ENCODE peak calls at places on chromosomes 7 and 10, in nine cellular contexts. V is esophagus squamous epithelium, K is tibial nerve, C is lung, H is mammary epithelial cell, F is thoracic aorta, M is H1, R is GM12878, O is PC-9. N is an unnamed sample.

GRCh38 chr7:130069179-130069977 is 956 bp upstream of the KLHDC10 start:
- DNase-seq in M (no peak), C (no peak), K (no peak), O (no peak), H (no peak), F (no peak), V (no peak), R (no peak), N (no peak)

GRCh38 chr10:117131390-117132327 is 6.4 kb downstream of the VAX1 start:
- DNase-seq in C (no peak), V (no peak), F (no peak), R (no peak), K (no peak), H (no peak), M (peak; percentile 62), O (no peak), N (no peak)

GRCh38 chr7:13933536-13933935 is 55.9 kb downstream of the ETV1 start:
- DNase-seq in K (no peak), O (no peak), H (no peak), V (no peak), F (no peak), C (no peak), R (no peak), M (no peak), N (no peak)

GRCh38 chr10:124308811-124309210 is 109.9 kb downstream of the OAT start:
- DNase-seq in C (no peak), K (no peak), F (no peak), O (no peak), V (no peak), R (no peak), H (no peak), M (no peak), N (no peak)

GRCh38 chr7:1425292-1426136 is 33.8 kb downstream of the MICALL2 start:
- DNase-seq in V (no peak), M (peak; percentile 73), O (no peak), R (no peak), H (no peak), K (no peak), C (no peak), F (no peak), N (no peak)

GRCh38 chr7:151631149-151631967 is 111.7 kb upstream of the RHEB start:
- DNase-seq in C (no peak), K (no peak), M (no peak), V (no peak), O (no peak), R (peak; percentile 11), F (no peak), H (peak; percentile 41), N (no peak)

GRCh38 chr10:95289003-95289920 is 1.5 kb downstream of the PDLIM1 start:
- DNase-seq in O (peak; percentile 47), R (no peak), H (peak; percentile 42), K (no peak), V (no peak), C (no peak), F (no peak), M (no peak), N (peak; percentile 87)

GRCh38 chr7:29322023-29322712 is 127.6 kb downstream of the CHN2 start:
- DNase-seq in R (no peak), O (no peak), K (no peak), C (no peak), V (no peak), F (no peak), H (no peak), M (no peak), N (no peak)

GRCh38 chr7:2018786-2019692 is 213.7 kb downstream of the MAD1L1 start:
- DNase-seq in O (peak; percentile 45), K (no peak), R (no peak), M (no peak), F (no peak), C (no peak), H (no peak), V (no peak), N (no peak)

GRCh38 chr7:26533163-26533562 is 241.5 kb downstream of the SNX10 start:
- DNase-seq in F (no peak), R (no peak), H (no peak), K (no peak), C (no peak), O (no peak), V (no peak), M (no peak), N (no peak)

GRCh38 chr7:139321071-139321745 is 19.9 kb upstream of the FMC1 start:
- DNase-seq in O (no peak), H (peak; percentile 33), M (peak; percentile 44), K (no peak), R (no peak), C (no peak), V (no peak), F (no peak), N (no peak)

GRCh38 chr7:157828190-157828589 is 491.4 kb downstream of the DNAJB6 start:
- DNase-seq in C (no peak), K (peak; percentile 4), M (no peak), V (no peak), O (no peak), F (no peak), R (no peak), H (no peak), N (no peak)

GRCh38 chr10:6635784-6636183 is 55.7 kb upstream of the PRKCQ start:
- DNase-seq in R (no peak), H (no peak), V (no peak), K (no peak), F (no peak), C (no peak), M (no peak), O (no peak), N (no peak)

GRCh38 chr7:100865372-100865911 is 1.7 kb upstream of the TRIP6 start:
- DNase-seq in M (no peak), C (no peak), F (no peak), K (no peak), H (peak; percentile 98), V (no peak), O (peak; percentile 76), R (no peak), N (no peak)

GRCh38 chr7:104805449-104806317 is 208.3 kb upstream of the KMT2E start:
- DNase-seq in F (no peak), V (no peak), O (no peak), C (no peak), R (no peak), M (no peak), K (no peak), H (no peak), N (no peak)

GRCh38 chr7:115097175-115097671 is 175.3 kb downstream of the MDFIC start:
- DNase-seq in V (no peak), C (no peak), H (peak; percentile 81), F (no peak), R (no peak), M (no peak), K (no peak), O (no peak), N (no peak)

GRCh38 chr7:5238500-5238899 is 44.2 kb upstream of the SLC29A4 start:
- DNase-seq in V (no peak), C (no peak), O (no peak), M (no peak), K (no peak), F (no peak), H (no peak), R (no peak), N (no peak)

GRCh38 chr10:42783181-42783549 is 570 bp downstream of the BMS1 start:
- DNase-seq in M (no peak), K (no peak), O (no peak), H (peak; percentile 50), V (no peak), C (no peak), R (no peak), F (no peak), N (no peak)

GRCh38 chr10:130188195-130189175 is 52.3 kb downstream of the GLRX3 start:
- DNase-seq in K (no peak), V (no peak), M (no peak), H (no peak), R (no peak), C (no peak), O (no peak), F (no peak), N (no peak)

GRCh38 chr10:119656760-119657159 is 5.6 kb downstream of the BAG3 start:
- DNase-seq in F (no peak), H (no peak), V (no peak), C (no peak), O (no peak), R (no peak), M (no peak), K (no peak), N (no peak)

GRCh38 chr10:119653209-119653608 is 2.0 kb downstream of the BAG3 start:
- DNase-seq in C (no peak), K (no peak), R (no peak), O (no peak), F (no peak), M (no peak), H (no peak), V (no peak), N (no peak)

GRCh38 chr10:119654540-119654939 is 3.4 kb downstream of the BAG3 start:
- DNase-seq in H (peak; percentile 80), O (peak; percentile 52), R (no peak), V (no peak), M (no peak), C (peak; percentile 79), K (no peak), F (peak; percentile 31), N (no peak)

GRCh38 chr10:119657725-119658124 is 6.5 kb downstream of the BAG3 start:
- DNase-seq in V (no peak), C (no peak), R (no peak), O (no peak), K (no peak), M (no peak), H (no peak), F (no peak), N (no peak)

GRCh38 chr10:119655566-119656001 is 4.4 kb downstream of the BAG3 start:
- DNase-seq in F (no peak), K (no peak), R (no peak), V (no peak), O (no peak), C (no peak), M (no peak), H (peak; percentile 85), N (no peak)
- H3K4me3 ChIP-seq in F (peak overlapping the region; percentile 92), K (peak overlapping the region; percentile 22), R (no peak overlapping the region), V (peak overlapping the region; percentile 99), O (no peak overlapping the region), C (no peak overlapping the region), M (no peak overlapping the region), H (peak overlapping the region; percentile 11), N (peak overlapping the region; percentile 21)

GRCh38 chr7:64045301-64046040 is at the start of gene ZNF727:
- DNase-seq in F (peak; percentile 23), H (no peak), M (no peak), V (no peak), C (peak; percentile 65), K (peak; percentile 54), O (no peak), R (no peak), N (no peak)
- H3K27ac ChIP-seq in F (peak within 1 kb of the TSS; percentile 62), H (no peak within 1 kb of the TSS), M (no peak within 1 kb of the TSS), V (peak within 1 kb of the TSS; percentile 44), C (no peak within 1 kb of the TSS), K (no peak within 1 kb of the TSS), O (no peak within 1 kb of the TSS), R (no peak within 1 kb of the TSS), N (peak within 1 kb of the TSS; percentile 77)

GRCh38 chr7:78792624-78793023 is 660.8 kb downstream of the MAGI2 start:
- DNase-seq in K (no peak), C (no peak), H (no peak), O (no peak), R (no peak), F (no peak), V (no peak), M (no peak), N (no peak)
- H3K4me3 ChIP-seq in K (no peak overlapping the region), C (no peak overlapping the region), H (no peak overlapping the region), O (no peak overlapping the region), R (no peak overlapping the region), F (no peak overlapping the region), V (no peak overlapping the region), M (no peak overlapping the region), N (no peak overlapping the region)

GRCh38 chr7:84228526-84228925 is 33.9 kb upstream of the SEMA3A start:
- DNase-seq in O (no peak), C (no peak), H (no peak), K (no peak), R (no peak), M (no peak), F (no peak), V (no peak), N (no peak)
- H3K27ac ChIP-seq in O (no peak overlapping the region), C (no peak overlapping the region), H (no peak overlapping the region), K (no peak overlapping the region), R (no peak overlapping the region), M (no peak overlapping the region), F (no peak overlapping the region), V (no peak overlapping the region), N (no peak overlapping the region)

N was measured in vagina.